ENCODE peak calls at places on chromosomes 2 and 18, in five cellular contexts. One of them, this sample, is unnamed.
A peak's percentile ranks its signal among the peaks of the same experiment; 100 is the strongest.

GRCh38 chr2:223976635-223977226 is 19.5 kb downstream of the MRPL44 start:
- DNase-seq in PC-3: peak; percentile 60
- DNase-seq in K562: no peak
- DNase-seq in colonic mucosa: no peak
- DNase-seq in DND-41: no peak
- DNase-seq in this sample: no peak

GRCh38 chr18:73774836-73775509 is 372.7 kb downstream of the FBXO15 start:
- DNase-seq in PC-3: peak; percentile 80
- DNase-seq in K562: no peak
- DNase-seq in colonic mucosa: no peak
- DNase-seq in DND-41: no peak
- DNase-seq in this sample: no peak

GRCh38 chr2:197498937-197499593 is 575 bp downstream of the HSPD1 start:
- DNase-seq in PC-3: peak; percentile 39
- DNase-seq in K562: peak; percentile 47
- DNase-seq in colonic mucosa: peak; percentile 67
- DNase-seq in DND-41: peak; percentile 47
- DNase-seq in this sample: peak; percentile 89

GRCh38 chr2:111975053-111975552 is 76.7 kb downstream of the MERTK start:
- DNase-seq in PC-3: peak; percentile 97
- DNase-seq in K562: no peak
- DNase-seq in colonic mucosa: no peak
- DNase-seq in DND-41: no peak
- DNase-seq in this sample: peak; percentile 78

GRCh38 chr2:239198221-239198620 is 202.6 kb downstream of the HDAC4 start:
- DNase-seq in PC-3: no peak
- DNase-seq in K562: no peak
- DNase-seq in colonic mucosa: no peak
- DNase-seq in DND-41: no peak
- DNase-seq in this sample: peak; percentile 36

GRCh38 chr2:70826696-70827330 is 6.4 kb upstream of the CLEC4F start:
- DNase-seq in PC-3: no peak
- DNase-seq in K562: no peak
- DNase-seq in colonic mucosa: no peak
- DNase-seq in DND-41: no peak
- DNase-seq in this sample: no peak

GRCh38 chr2:45028276-45028675 is 19.0 kb upstream of the SIX2 start:
- DNase-seq in PC-3: peak; percentile 62
- DNase-seq in K562: no peak
- DNase-seq in colonic mucosa: no peak
- DNase-seq in DND-41: no peak
- DNase-seq in this sample: no peak

GRCh38 chr2:40814621-40815020 is 362.7 kb upstream of the SLC8A1 start:
- DNase-seq in PC-3: peak; percentile 15
- DNase-seq in K562: no peak
- DNase-seq in colonic mucosa: no peak
- DNase-seq in DND-41: no peak
- DNase-seq in this sample: no peak

GRCh38 chr2:240624950-240625621 is at the start of gene GPR35:
- DNase-seq in PC-3: no peak
- DNase-seq in K562: peak; percentile 61
- DNase-seq in colonic mucosa: peak; percentile 44
- DNase-seq in DND-41: no peak
- DNase-seq in this sample: peak; percentile 77

GRCh38 chr2:15746354-15747171 is 154.9 kb downstream of the DDX1 start:
- DNase-seq in PC-3: no peak
- DNase-seq in K562: no peak
- DNase-seq in colonic mucosa: no peak
- DNase-seq in DND-41: no peak
- DNase-seq in this sample: no peak

GRCh38 chr2:171487803-171488259 is 34.4 kb upstream of the CYBRD1 start:
- DNase-seq in PC-3: no peak
- DNase-seq in K562: no peak
- DNase-seq in colonic mucosa: peak; percentile 83
- DNase-seq in DND-41: no peak
- DNase-seq in this sample: no peak

GRCh38 chr18:70373062-70373519 is 84.2 kb downstream of the SOCS6 start:
- DNase-seq in PC-3: peak; percentile 89
- DNase-seq in K562: no peak
- DNase-seq in colonic mucosa: no peak
- DNase-seq in DND-41: no peak
- DNase-seq in this sample: no peak

GRCh38 chr18:50306944-50307343 is 19.5 kb upstream of the CXXC1 start:
- DNase-seq in PC-3: no peak
- DNase-seq in K562: peak; percentile 12
- DNase-seq in colonic mucosa: no peak
- DNase-seq in DND-41: no peak
- DNase-seq in this sample: no peak

GRCh38 chr2:120674246-120675170 is 61.2 kb upstream of the GLI2 start:
- DNase-seq in PC-3: no peak
- DNase-seq in K562: no peak
- DNase-seq in colonic mucosa: no peak
- DNase-seq in DND-41: no peak
- DNase-seq in this sample: no peak

GRCh38 chr18:58859935-58860334 is 4.7 kb upstream of the ZNF532 start:
- DNase-seq in PC-3: no peak
- DNase-seq in K562: no peak
- DNase-seq in colonic mucosa: no peak
- DNase-seq in DND-41: no peak
- DNase-seq in this sample: no peak

GRCh38 chr18:50097702-50098101 is 97.2 kb downstream of the MYO5B start:
- DNase-seq in PC-3: peak; percentile 70
- DNase-seq in K562: no peak
- DNase-seq in colonic mucosa: peak; percentile 70
- DNase-seq in DND-41: no peak
- DNase-seq in this sample: peak; percentile 83

GRCh38 chr2:43269706-43270105 is 43.3 kb upstream of the ZFP36L2 start:
- DNase-seq in PC-3: no peak
- DNase-seq in K562: no peak
- DNase-seq in colonic mucosa: peak; percentile 51
- DNase-seq in DND-41: no peak
- DNase-seq in this sample: no peak

GRCh38 chr18:57029761-57030160 is 117.1 kb upstream of the BOD1L2 start:
- DNase-seq in PC-3: peak; percentile 42
- DNase-seq in K562: no peak
- DNase-seq in colonic mucosa: no peak
- DNase-seq in DND-41: no peak
- DNase-seq in this sample: no peak

GRCh38 chr2:20164061-20164733 is 60.7 kb downstream of the SDC1 start:
- DNase-seq in PC-3: peak; percentile 22
- DNase-seq in K562: no peak
- DNase-seq in colonic mucosa: no peak
- DNase-seq in DND-41: no peak
- DNase-seq in this sample: no peak

GRCh38 chr2:185219981-185220380 is 518.6 kb upstream of the FSIP2 start:
- DNase-seq in PC-3: peak; percentile 78
- DNase-seq in K562: no peak
- DNase-seq in colonic mucosa: no peak
- DNase-seq in DND-41: no peak
- DNase-seq in this sample: no peak

GRCh38 chr2:24315669-24316068 is 44.7 kb downstream of the ITSN2 start:
- DNase-seq in PC-3: no peak
- DNase-seq in K562: no peak
- DNase-seq in colonic mucosa: no peak
- DNase-seq in DND-41: no peak
- DNase-seq in this sample: no peak

GRCh38 chr18:54769526-54770464 is 58.5 kb upstream of the RAB27B start:
- DNase-seq in PC-3: peak; percentile 59
- DNase-seq in K562: no peak
- DNase-seq in colonic mucosa: no peak
- DNase-seq in DND-41: no peak
- DNase-seq in this sample: no peak

GRCh38 chr18:50287028-50287440 is 458 bp downstream of the CXXC1 start:
- DNase-seq in PC-3: no peak
- DNase-seq in K562: no peak
- DNase-seq in colonic mucosa: peak; percentile 51
- DNase-seq in DND-41: no peak
- DNase-seq in this sample: peak; percentile 85

GRCh38 chr18:21110667-21111350 is 804 bp downstream of the ROCK1 start:
- DNase-seq in PC-3: peak; percentile 41
- DNase-seq in K562: peak; percentile 13
- DNase-seq in colonic mucosa: peak; percentile 70
- DNase-seq in DND-41: peak; percentile 80
- DNase-seq in this sample: peak; percentile 84

GRCh38 chr2:33071591-33071990 is 124.8 kb downstream of the LTBP1 start:
- DNase-seq in PC-3: no peak
- DNase-seq in K562: no peak
- DNase-seq in colonic mucosa: no peak
- DNase-seq in DND-41: no peak
- DNase-seq in this sample: no peak

GRCh38 chr2:196677404-196677803 is 37.9 kb downstream of the CCDC150 start:
- DNase-seq in PC-3: peak; percentile 52
- DNase-seq in K562: no peak
- DNase-seq in colonic mucosa: no peak
- DNase-seq in DND-41: no peak
- DNase-seq in this sample: no peak

GRCh38 chr2:34266908-34267697 is 668.0 kb upstream of the FAM98A start:
- DNase-seq in PC-3: no peak
- DNase-seq in K562: no peak
- DNase-seq in colonic mucosa: no peak
- DNase-seq in DND-41: no peak
- DNase-seq in this sample: no peak

DNA sequence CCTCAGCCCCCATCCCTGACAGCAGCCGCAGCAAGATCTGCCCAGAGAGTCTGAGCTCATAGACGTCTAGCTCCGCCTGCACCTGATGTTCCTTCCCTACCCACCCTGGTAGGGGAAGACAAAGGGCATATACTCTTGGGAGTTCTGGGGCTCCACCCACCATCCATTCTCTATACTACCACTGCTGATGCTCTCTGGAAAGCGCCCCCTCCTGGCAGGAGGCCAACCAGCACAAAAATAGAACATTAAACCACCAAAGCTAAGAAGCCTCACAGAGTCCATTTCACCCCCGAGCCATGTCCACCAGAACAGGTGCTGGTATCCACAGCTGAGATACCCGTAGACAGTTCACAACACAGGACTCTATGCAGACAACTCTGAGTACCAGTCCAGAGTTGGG is 662.6 kb upstream of the FAM98A start:
- DNase-seq in PC-3: no peak
- DNase-seq in K562: no peak
- DNase-seq in colonic mucosa: no peak
- DNase-seq in DND-41: no peak
- DNase-seq in this sample: no peak
- H3K9me3 ChIP-seq in PC-3: peaks cover 3% of the 10 kb centered on the region
- H3K9me3 ChIP-seq in K562: no peaks in the 10 kb centered on the region
- H3K9me3 ChIP-seq in colonic mucosa: no peaks in the 10 kb centered on the region
- H3K9me3 ChIP-seq in DND-41: no peaks in the 10 kb centered on the region
- H3K9me3 ChIP-seq in this sample: peaks cover 4% of the 10 kb centered on the region

DNA sequence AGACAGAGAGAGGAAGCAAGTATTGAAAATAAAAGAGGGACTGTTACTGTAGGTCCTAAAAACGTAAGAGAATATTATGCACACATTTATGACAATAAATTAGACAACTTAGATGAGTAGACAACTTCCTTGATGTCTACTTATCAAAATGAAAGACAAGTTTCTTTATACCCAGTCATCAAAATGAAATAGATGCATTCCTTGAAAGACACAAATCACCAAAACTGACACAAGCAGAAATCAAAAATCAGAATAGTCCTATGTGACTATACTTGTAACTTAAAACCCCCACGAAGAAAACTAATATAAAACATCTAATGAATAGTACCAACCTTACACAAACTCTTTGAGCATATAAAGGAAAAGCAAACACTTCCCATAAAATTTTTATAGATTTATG is 14.5 kb downstream of the RTN4 start:
- DNase-seq in PC-3: no peak
- DNase-seq in K562: no peak
- DNase-seq in colonic mucosa: no peak
- DNase-seq in DND-41: no peak
- DNase-seq in this sample: no peak
- H3K9ac ChIP-seq in PC-3: no peak overlapping the region
- H3K9ac ChIP-seq in K562: no peak overlapping the region
- H3K9ac ChIP-seq in colonic mucosa: no peak overlapping the region
- H3K9ac ChIP-seq in DND-41: no peak overlapping the region
- H3K9ac ChIP-seq in this sample: no peak overlapping the region

DNA sequence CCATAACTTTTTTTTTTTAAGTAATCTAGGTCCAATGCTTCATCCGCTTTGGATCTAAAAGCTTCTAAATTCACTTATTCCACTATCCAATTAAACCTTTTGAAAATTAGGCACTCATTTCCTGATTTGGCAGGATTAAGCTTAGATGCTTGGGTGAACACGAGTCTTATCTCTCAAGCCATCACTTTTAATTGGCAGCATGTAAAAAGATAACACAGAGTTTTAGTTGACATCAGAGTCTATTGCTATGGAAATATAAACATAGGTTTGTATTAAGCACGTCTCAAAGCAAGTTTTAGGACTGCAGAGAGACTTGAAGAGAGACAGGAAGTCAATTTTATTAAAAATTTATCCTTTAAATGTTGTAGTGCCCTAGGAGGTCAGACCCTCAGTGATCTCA is 5.6 kb downstream of the RBKS start:
- DNase-seq in PC-3: no peak
- DNase-seq in K562: no peak
- DNase-seq in colonic mucosa: no peak
- DNase-seq in DND-41: no peak
- DNase-seq in this sample: no peak
- H3K9me3 ChIP-seq in PC-3: no peaks in the 10 kb centered on the region
- H3K9me3 ChIP-seq in K562: no peaks in the 10 kb centered on the region
- H3K9me3 ChIP-seq in colonic mucosa: no peaks in the 10 kb centered on the region
- H3K9me3 ChIP-seq in DND-41: no peaks in the 10 kb centered on the region
- H3K9me3 ChIP-seq in this sample: no peaks in the 10 kb centered on the region

GRCh38 chr2:231674587-231675334 is 33.6 kb upstream of the PTMA start:
- DNase-seq in PC-3: peak; percentile 67
- DNase-seq in K562: peak; percentile 56
- DNase-seq in colonic mucosa: peak; percentile 85
- DNase-seq in DND-41: peak; percentile 71
- DNase-seq in this sample: peak; percentile 85

GRCh38 chr2:231670892-231671616 is 37.3 kb upstream of the PTMA start:
- DNase-seq in PC-3: peak; percentile 39
- DNase-seq in K562: peak; percentile 47
- DNase-seq in colonic mucosa: peak; percentile 80
- DNase-seq in DND-41: no peak
- DNase-seq in this sample: peak; percentile 85

GRCh38 chr2:231673348-231673770 is 35.0 kb upstream of the PTMA start:
- DNase-seq in PC-3: no peak
- DNase-seq in K562: peak; percentile 54
- DNase-seq in colonic mucosa: peak; percentile 96
- DNase-seq in DND-41: no peak
- DNase-seq in this sample: no peak

GRCh38 chr2:231671617-231672350 is 36.5 kb upstream of the PTMA start:
- DNase-seq in PC-3: no peak
- DNase-seq in K562: no peak
- DNase-seq in colonic mucosa: peak; percentile 80
- DNase-seq in DND-41: no peak
- DNase-seq in this sample: no peak

GRCh38 chr2:231672617-231673347 is 35.5 kb upstream of the PTMA start:
- DNase-seq in PC-3: no peak
- DNase-seq in K562: peak; percentile 79
- DNase-seq in colonic mucosa: peak; percentile 89
- DNase-seq in DND-41: peak; percentile 58
- DNase-seq in this sample: no peak
- H3K9ac ChIP-seq in PC-3: no peak overlapping the region
- H3K9ac ChIP-seq in K562: peak overlapping the region; percentile 56
- H3K9ac ChIP-seq in colonic mucosa: peak overlapping the region; percentile 72
- H3K9ac ChIP-seq in DND-41: peak overlapping the region; percentile 27
- H3K9ac ChIP-seq in this sample: peak overlapping the region; percentile 22

This sample was measured in kidney.